ENCODE peak calls at places on chromosome 9, in five cellular contexts. O is K562, Q is A549, I is SK-N-SH, R is GM12878. S is an unnamed sample.

GRCh38 chr9:90991953-90992352 is 190.3 kb downstream of the SYK start:
- DNase-seq in R (no peak), Q (peak), O (no peak), I (no peak), S (no peak)

GRCh38 chr9:93958875-93959682 is 3.9 kb upstream of the BARX1 start:
- DNase-seq in I (peak), Q (no peak), R (no peak), O (no peak), S (peak)

GRCh38 chr9:127034691-127035090 is 87.7 kb downstream of the ANGPTL2 start:
- DNase-seq in O (peak), R (no peak), Q (no peak), I (no peak), S (no peak)

GRCh38 chr9:3292311-3292710 is 233.5 kb downstream of the RFX3 start:
- DNase-seq in Q (no peak), O (no peak), R (no peak), I (no peak), S (peak)

GRCh38 chr9:114592356-114592755 is 4.8 kb downstream of the ATP6V1G1 start:
- DNase-seq in Q (no peak), O (no peak), R (no peak), I (no peak), S (peak)

GRCh38 chr9:135905380-135906282 is 1.7 kb downstream of the CAMSAP1 start:
- DNase-seq in I (no peak), R (no peak), Q (no peak), O (peak), S (peak)

GRCh38 chr9:90600029-90600428 is 42.6 kb downstream of the DIRAS2 start:
- DNase-seq in Q (no peak), O (no peak), R (no peak), I (no peak), S (no peak)

GRCh38 chr9:120619751-120620655 is 40.0 kb upstream of the CDK5RAP2 start:
- DNase-seq in R (peak), I (peak), Q (peak), O (peak), S (peak)

GRCh38 chr9:136664799-136665082 is 2.0 kb downstream of the EGFL7 start:
- DNase-seq in O (no peak), Q (no peak), I (no peak), R (no peak), S (no peak)

GRCh38 chr9:1018121-1018520 is 32.0 kb upstream of the DMRT2 start:
- DNase-seq in R (no peak), O (peak), I (no peak), Q (peak), S (no peak)

DNA sequence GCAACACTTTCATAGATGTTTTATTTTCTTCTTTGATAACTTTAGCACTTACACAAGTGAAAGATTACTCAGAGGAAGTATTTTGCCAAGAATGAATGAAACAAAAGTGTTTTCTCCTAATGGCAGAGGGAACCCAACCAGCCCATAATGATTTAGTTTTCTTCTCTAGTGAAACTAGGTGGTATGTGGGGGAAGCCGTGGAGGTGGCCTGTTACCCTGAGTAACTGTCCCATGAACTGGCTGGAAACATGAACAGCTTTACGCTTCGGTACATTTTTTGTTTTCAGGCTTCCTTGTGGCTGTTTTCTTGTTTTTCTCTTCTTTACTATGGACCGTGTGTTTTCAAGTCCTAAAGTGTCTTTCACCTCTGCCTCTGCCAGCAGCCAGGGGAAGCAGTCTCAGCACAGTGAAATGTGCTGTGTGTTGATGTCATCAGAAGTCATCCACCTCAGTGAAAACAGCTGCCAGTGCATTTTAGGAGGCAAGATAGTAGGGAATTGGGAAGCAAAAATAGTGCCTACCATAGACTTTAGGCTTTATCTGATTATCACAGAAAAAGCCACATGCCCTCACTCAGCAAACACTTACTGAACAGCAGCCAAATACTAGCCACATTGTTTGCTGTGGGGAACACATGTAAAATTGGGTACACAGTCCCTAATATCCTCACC is 414.8 kb downstream of the KDM4C start:
- DNase-seq in I (peak), O (no peak), Q (no peak), R (no peak), S (peak)
- TF ChIP-seq RFX5 in I (no peak), O (no peak), Q (no peak), R (no peak), S (no peak)

DNA sequence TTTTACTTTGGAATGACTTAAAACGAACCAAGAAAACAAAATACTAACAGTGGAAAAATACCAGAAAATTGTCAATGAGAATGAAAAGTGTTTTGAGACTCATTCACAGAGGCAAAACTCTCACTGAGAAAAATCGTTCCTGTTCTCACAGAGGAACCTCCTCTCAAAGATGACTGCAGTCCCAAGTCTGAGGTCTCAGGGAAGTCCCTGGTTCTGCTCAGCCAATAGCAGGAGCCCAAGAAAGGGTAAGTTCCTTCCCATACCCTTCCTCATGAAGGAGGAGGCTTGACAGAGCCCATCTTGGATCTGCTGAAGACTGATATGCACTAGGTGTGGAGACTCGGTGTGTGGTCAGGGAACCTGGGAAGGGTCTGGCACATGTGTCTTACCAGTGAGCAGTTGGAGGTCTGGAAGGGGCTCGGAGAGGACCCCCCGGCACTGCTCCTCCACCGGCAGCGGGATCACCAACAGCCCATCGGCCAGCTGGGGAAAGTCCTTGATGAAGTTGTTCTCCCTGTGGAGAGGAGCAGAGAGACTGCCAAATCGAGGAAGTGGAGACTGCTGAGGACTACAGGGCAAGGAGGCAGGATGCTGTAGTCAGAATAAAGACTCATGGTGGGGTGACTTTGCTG is 46.0 kb downstream of the TRIM32 start:
- DNase-seq in I (no peak), O (no peak), Q (no peak), R (peak), S (no peak)
- TF ChIP-seq RFX5 in I (no peak), O (no peak), Q (no peak), R (no peak), S (no peak)

DNA sequence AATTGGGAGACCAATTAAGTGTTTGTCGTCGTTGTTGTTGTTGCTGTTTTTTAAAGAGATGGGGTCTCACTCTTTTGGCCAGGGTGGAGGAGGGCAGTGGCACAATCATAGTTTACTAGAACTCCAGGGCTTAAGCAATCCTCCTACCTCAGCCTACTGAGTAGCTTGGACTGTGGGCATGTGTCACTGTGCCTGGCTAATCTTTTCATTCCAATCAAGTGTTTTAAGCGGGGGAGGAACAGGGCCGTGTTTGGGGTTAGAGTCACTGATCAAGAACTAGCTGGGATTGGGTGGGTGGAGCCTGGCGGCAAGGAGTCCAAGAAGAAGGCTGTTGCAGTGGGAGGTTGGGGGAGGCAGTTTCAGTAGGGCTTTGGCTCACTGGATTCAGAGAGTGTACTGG is 13.8 kb downstream of the SNX30 start:
- DNase-seq in Q (no peak), R (no peak), O (peak), I (no peak), S (peak)
- TF ChIP-seq RFX5 in Q (no peak), R (no peak), O (no peak), I (no peak), S (no peak)

GRCh38 chr9:97220894-97221477 is 86.5 kb upstream of the CCDC180 start:
- DNase-seq in Q (no peak), O (no peak), I (peak), R (no peak), S (no peak)
- TF ChIP-seq RFX5 in Q (no peak), O (no peak), I (no peak), R (no peak), S (no peak)

DNA sequence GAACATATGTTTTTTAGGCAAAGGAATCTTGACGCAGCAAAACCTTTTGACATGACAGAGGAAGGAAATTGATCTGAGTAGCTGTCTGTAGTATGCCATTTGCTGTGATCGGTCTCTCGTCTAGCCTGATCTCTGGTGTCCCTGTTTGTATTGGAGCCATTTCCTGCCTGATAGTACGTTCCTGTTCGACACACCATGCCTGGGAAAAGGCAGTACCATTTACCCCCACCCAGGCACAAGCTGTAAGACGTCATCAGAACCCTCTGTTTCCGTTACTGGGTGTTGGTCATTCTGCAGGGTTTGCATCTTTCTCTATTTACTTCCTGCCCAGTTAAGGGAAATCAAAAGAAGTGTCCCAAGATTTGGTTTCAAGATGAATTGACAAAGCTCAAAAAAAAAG is 129.7 kb downstream of the CEMIP2 start:
- DNase-seq in O (peak), Q (no peak), I (no peak), R (no peak), S (no peak)
- TF ChIP-seq RFX5 in O (no peak), Q (no peak), I (no peak), R (no peak), S (no peak)

GRCh38 chr9:78030553-78031270 is 899 bp downstream of the GNAQ start:
- DNase-seq in R (no peak), Q (peak), I (peak), O (peak), S (peak)
- TF ChIP-seq RFX5 in R (no peak), Q (no peak), I (no peak), O (no peak), S (no peak)

DNA sequence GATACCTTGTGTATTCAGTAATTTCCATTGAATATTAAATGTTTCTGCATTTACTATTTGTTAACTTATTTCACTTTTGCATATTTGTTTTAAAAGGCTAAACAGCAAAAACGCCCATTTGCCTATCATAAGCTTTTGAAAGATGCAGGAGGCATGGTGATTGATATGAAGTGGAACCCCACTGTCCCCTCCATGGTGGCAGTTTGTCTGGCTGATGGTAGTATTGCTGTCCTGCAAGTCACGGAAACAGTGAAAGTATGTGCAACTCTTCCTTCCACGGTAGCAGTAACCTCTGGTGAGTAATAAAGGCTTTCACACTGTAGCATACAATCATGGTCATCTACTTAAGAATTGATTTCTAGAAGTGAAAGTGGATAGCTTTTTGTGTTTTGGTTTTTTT is 3.8 kb downstream of the NUP214 start:
- DNase-seq in O (no peak), R (no peak), Q (no peak), I (no peak), S (no peak)
- TF ChIP-seq RFX5 in O (no peak), R (no peak), Q (no peak), I (no peak), S (no peak)